ENCODE peak calls at places on chromosomes 2 and 18, in nine cellular contexts. P is transverse colon, F is heart left ventricle, E is right lobe of liver, T is OCI-LY7, O is heart right ventricle, U is uterus, Q is SJSA1, Y is foreskin keratinocyte. G is an unnamed sample.
A peak's percentile ranks its signal among the peaks of the same experiment; 100 is the strongest.

GRCh38 chr2:241863021-241863954 is 4.6 kb upstream of the PDCD1 start:
- DNase-seq in F (peak; percentile 48), O (peak; percentile 41), E (no peak), P (no peak), T (no peak), Q (no peak), Y (no peak), U (peak; percentile 76), G (peak; percentile 56)

GRCh38 chr2:21317131-21317530 is 193.4 kb downstream of the TDRD15 start:
- DNase-seq in P (peak; percentile 57), Y (no peak), T (peak; percentile 65), U (peak; percentile 31), F (peak; percentile 57), Q (no peak), O (peak; percentile 3), E (no peak), G (peak; percentile 42)

GRCh38 chr2:72274284-72274869 is 126.7 kb upstream of the CYP26B1 start:
- DNase-seq in U (no peak), T (no peak), Y (no peak), O (no peak), Q (no peak), P (no peak), E (no peak), F (no peak), G (no peak)

GRCh38 chr2:151237422-151238012 is 24.1 kb downstream of the RBM43 start:
- DNase-seq in Q (no peak), O (no peak), F (no peak), T (no peak), P (no peak), E (no peak), Y (peak; percentile 25), U (no peak), G (no peak)

GRCh38 chr2:189409136-189409535 is 32.1 kb upstream of the WDR75 start:
- DNase-seq in T (no peak), U (no peak), F (no peak), P (no peak), Y (no peak), Q (no peak), E (no peak), O (no peak), G (no peak)

GRCh38 chr2:47862949-47863348 is 43.3 kb downstream of the FBXO11 start:
- DNase-seq in E (no peak), T (no peak), U (no peak), F (no peak), Q (no peak), Y (no peak), O (no peak), P (no peak), G (no peak)

GRCh38 chr18:55314615-55315237 is 273.3 kb downstream of the TCF4 start:
- DNase-seq in E (no peak), F (no peak), Y (no peak), P (no peak), O (no peak), Q (no peak), U (no peak), T (no peak), G (no peak)

GRCh38 chr2:202429164-202429980 is 53.2 kb downstream of the BMPR2 start:
- DNase-seq in O (no peak), T (no peak), Y (no peak), U (no peak), Q (no peak), F (no peak), P (no peak), E (no peak), G (no peak)

GRCh38 chr2:186780701-186781316 is 68.2 kb downstream of the ZSWIM2 start:
- DNase-seq in Q (no peak), U (no peak), F (no peak), E (no peak), T (no peak), O (no peak), Y (peak; percentile 41), P (no peak), G (no peak)

GRCh38 chr2:64989982-64990614 is 899 bp downstream of the SLC1A4 start:
- DNase-seq in F (no peak), E (no peak), P (peak; percentile 32), O (no peak), Q (no peak), Y (peak; percentile 21), T (peak; percentile 26), U (peak; percentile 33), G (peak; percentile 53)
- H3K4me1 ChIP-seq in F (peaks cover 7% of the 10 kb centered on the region), E (no peaks in the 10 kb centered on the region), P (peaks cover 27% of the 10 kb centered on the region), O (peaks cover 40% of the 10 kb centered on the region), Q (peaks cover 25% of the 10 kb centered on the region), Y (peaks cover 5% of the 10 kb centered on the region), T (peaks cover 47% of the 10 kb centered on the region), U (no peaks in the 10 kb centered on the region), G (peaks cover 24% of the 10 kb centered on the region)

GRCh38 chr2:217906787-217907186 is 96.0 kb downstream of the TNS1 start:
- DNase-seq in Y (no peak), O (peak; percentile 52), U (peak; percentile 62), T (no peak), E (peak; percentile 26), F (peak; percentile 71), P (no peak), Q (no peak), G (no peak)
- H3K27ac ChIP-seq in Y (no peak overlapping the region), O (peak overlapping the region; percentile 91), U (peak overlapping the region; percentile 92), T (no peak overlapping the region), E (peak overlapping the region; percentile 94), F (peak overlapping the region; percentile 94), P (peak overlapping the region; percentile 85), Q (no peak overlapping the region), G (peak overlapping the region; percentile 89)

GRCh38 chr2:45748239-45748638 is 96.8 kb downstream of the PRKCE start:
- DNase-seq in T (no peak), Y (no peak), P (no peak), F (no peak), E (no peak), O (no peak), U (no peak), Q (peak; percentile 67), G (peak; percentile 58)

GRCh38 chr2:45747363-45747762 is 95.9 kb downstream of the PRKCE start:
- DNase-seq in F (no peak), E (no peak), T (no peak), P (no peak), O (no peak), Q (no peak), U (no peak), Y (no peak), G (no peak)

GRCh38 chr2:45745231-45745630 is 93.8 kb downstream of the PRKCE start:
- DNase-seq in F (no peak), Q (no peak), Y (no peak), E (no peak), P (peak; percentile 62), U (no peak), T (no peak), O (no peak), G (no peak)

GRCh38 chr2:45743531-45744391 is 92.3 kb downstream of the PRKCE start:
- DNase-seq in Q (no peak), P (peak; percentile 25), T (no peak), O (peak; percentile 39), Y (no peak), F (peak; percentile 81), U (peak; percentile 61), E (no peak), G (peak; percentile 76)

DNA sequence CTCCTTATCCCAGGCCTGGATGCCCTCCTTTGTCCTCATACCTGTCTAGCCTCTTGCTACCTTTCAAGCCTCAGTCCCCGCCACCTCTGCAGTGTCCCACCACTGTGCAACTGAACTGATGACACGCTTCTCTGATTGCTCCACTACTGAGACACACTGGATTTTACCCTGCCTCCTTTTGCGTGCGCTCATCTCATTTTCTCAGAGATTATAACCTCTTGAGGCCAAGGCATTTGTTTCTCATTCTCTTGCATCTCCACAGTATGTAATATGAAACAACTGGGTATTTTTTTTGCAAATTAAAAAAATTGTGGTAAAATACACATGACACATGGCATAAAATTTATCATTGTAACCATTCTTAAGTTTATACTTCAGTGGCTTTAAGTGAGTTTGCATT is 95.4 kb downstream of the PRKCE start:
- DNase-seq in P (no peak), Q (no peak), E (no peak), O (no peak), Y (no peak), U (no peak), F (no peak), T (no peak), G (no peak)
- H3K4me1 ChIP-seq in P (peaks cover 36% of the 10 kb centered on the region), Q (peaks cover 8% of the 10 kb centered on the region), E (no peaks in the 10 kb centered on the region), O (peaks cover 38% of the 10 kb centered on the region), Y (no peaks in the 10 kb centered on the region), U (no peaks in the 10 kb centered on the region), F (peaks cover 3% of the 10 kb centered on the region), T (peaks cover 19% of the 10 kb centered on the region), G (peaks cover 15% of the 10 kb centered on the region)

DNA sequence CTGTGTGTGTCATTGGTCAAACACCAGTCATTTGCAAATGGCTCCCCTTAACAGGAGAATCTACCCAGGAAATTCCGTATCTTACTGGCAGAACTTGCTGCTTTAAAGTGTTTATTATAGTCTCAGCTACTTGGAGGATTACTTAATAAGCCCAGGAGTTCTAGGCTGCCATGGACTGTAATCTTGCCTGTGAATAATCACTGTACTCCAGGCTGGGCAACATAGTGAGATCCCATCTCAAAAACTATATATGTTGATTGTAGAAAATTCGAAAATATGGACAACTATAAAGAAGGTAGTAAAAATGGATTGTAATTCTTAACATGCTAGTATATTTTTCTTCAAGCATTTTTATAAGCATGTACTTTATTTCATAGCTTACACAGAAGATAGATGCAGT is 4.5 kb downstream of the ATIC start:
- DNase-seq in Y (no peak), O (no peak), T (no peak), F (no peak), P (no peak), E (no peak), Q (no peak), U (no peak), G (no peak)
- H3K27ac ChIP-seq in Y (no peak overlapping the region), O (no peak overlapping the region), T (no peak overlapping the region), F (no peak overlapping the region), P (no peak overlapping the region), E (no peak overlapping the region), Q (no peak overlapping the region), U (no peak overlapping the region), G (no peak overlapping the region)

DNA sequence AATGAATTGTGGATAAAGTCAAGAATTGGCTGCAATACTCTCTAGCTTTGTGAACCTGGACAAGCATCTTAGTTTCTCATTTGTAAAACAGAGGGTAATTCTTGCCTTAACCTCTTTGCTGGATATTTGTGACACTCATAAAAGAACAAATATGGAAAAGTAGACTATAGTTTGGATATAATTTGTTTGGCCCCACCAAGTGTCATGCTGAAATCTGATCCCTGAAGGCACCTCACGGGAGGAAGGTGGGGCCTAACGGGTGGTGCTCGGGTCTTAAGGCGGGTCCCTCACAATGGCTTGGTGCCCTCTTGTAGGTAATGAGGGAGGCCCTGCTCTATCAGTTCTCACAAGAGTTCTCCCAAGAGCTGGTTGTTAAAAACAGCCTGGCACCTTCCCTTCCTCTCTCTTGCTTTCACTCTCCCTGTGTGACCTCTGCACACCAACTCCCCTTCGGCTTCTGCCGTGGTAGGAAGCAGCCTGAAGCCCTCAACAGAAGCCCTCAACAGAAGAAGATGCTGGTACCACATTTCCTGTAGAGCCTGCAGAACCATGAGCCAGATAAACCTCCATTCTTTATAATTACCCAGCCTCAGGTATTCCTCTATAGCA is 37.4 kb downstream of the ARL4C start:
- DNase-seq in Q (no peak), F (no peak), O (no peak), T (no peak), E (no peak), Y (no peak), P (no peak), U (no peak), G (no peak)
- H3K4me1 ChIP-seq in Q (peaks cover 4% of the 10 kb centered on the region), F (no peaks in the 10 kb centered on the region), O (no peaks in the 10 kb centered on the region), T (peaks cover 11% of the 10 kb centered on the region), E (no peaks in the 10 kb centered on the region), Y (peaks cover 9% of the 10 kb centered on the region), P (no peaks in the 10 kb centered on the region), U (no peaks in the 10 kb centered on the region), G (no peaks in the 10 kb centered on the region)

G was measured in psoas muscle.